ENCODE peak calls at places on chromosomes 13 and 19, in four cellular contexts. P is NCI-H1092, H is germinal center, B is progenitor cell of endocrine pancreas. F is an unnamed sample.

GRCh38 chr19:45142728-45143115 is 18.1 kb downstream of the NKPD1 start:
- DNase-seq in H (no peak), P (no peak), B (no peak), F (no peak)

GRCh38 chr13:99876651-99877050 is 94.9 kb downstream of the ZIC5 start:
- DNase-seq in B (no peak), H (no peak), P (no peak), F (no peak)

GRCh38 chr13:52010890-52011689 is at the start of gene ATP7B:
- DNase-seq in P (no peak), B (peak; percentile 28), H (peak; percentile 38), F (peak; percentile 20)

GRCh38 chr13:67147257-67148218 is 82.6 kb downstream of the PCDH9 start:
- DNase-seq in P (no peak), H (no peak), B (no peak), F (no peak)

GRCh38 chr13:107329991-107330390 is 762.1 kb upstream of the ARGLU1 start:
- DNase-seq in P (peak; percentile 91), H (no peak), B (no peak), F (no peak)

GRCh38 chr13:49791753-49792549 is 531 bp downstream of the KPNA3 start:
- DNase-seq in P (peak; percentile 4), B (peak; percentile 40), H (peak; percentile 57), F (peak; percentile 76)

GRCh38 chr13:31172535-31172934 is 10.8 kb upstream of the HSPH1 start:
- DNase-seq in P (no peak), H (no peak), B (no peak), F (no peak)

GRCh38 chr19:1893791-1894190 is 8.5 kb upstream of the ABHD17A start:
- DNase-seq in P (no peak), B (no peak), H (no peak), F (no peak)

GRCh38 chr19:29677001-29677781 is 11.9 kb downstream of the PLEKHF1 start:
- DNase-seq in H (no peak), B (no peak), P (no peak), F (no peak)

GRCh38 chr19:53824134-53824611 is at the start of gene NLRP12:
- DNase-seq in B (no peak), H (no peak), P (no peak), F (no peak)

GRCh38 chr13:31982540-31982939 is 49.0 kb upstream of the FRY start:
- DNase-seq in B (no peak), P (peak; percentile 42), H (no peak), F (no peak)

GRCh38 chr19:33458171-33458633 is 63.4 kb downstream of the PEPD start:
- DNase-seq in P (no peak), H (no peak), B (no peak), F (no peak)

GRCh38 chr19:16025108-16026101 is 50.9 kb upstream of the TPM4 start:
- DNase-seq in P (no peak), H (no peak), B (no peak), F (no peak)

GRCh38 chr13:112970552-112971287 is 1.7 kb downstream of the MCF2L start:
- DNase-seq in B (no peak), H (no peak), P (no peak), F (no peak)

GRCh38 chr19:56087647-56088346 is 33.3 kb downstream of the ZNF787 start:
- DNase-seq in H (no peak), B (no peak), P (no peak), F (no peak)

GRCh38 chr19:33325920-33326319 is 23.6 kb upstream of the CEBPA start:
- DNase-seq in P (no peak), H (no peak), B (no peak), F (no peak)

GRCh38 chr19:34888091-34888490 is 38.6 kb upstream of the ZNF30 start:
- DNase-seq in P (no peak), B (no peak), H (no peak), F (no peak)

GRCh38 chr19:14347999-14348889 is 33.0 kb upstream of the ADGRE5 start:
- DNase-seq in B (peak; percentile 59), P (peak; percentile 6), H (peak; percentile 81), F (peak; percentile 56)

GRCh38 chr13:30204564-30204963 is 102.8 kb downstream of the KATNAL1 start:
- DNase-seq in H (no peak), B (no peak), P (no peak), F (peak; percentile 46)

GRCh38 chr13:98706446-98707110 is 45.9 kb downstream of the SLC15A1 start:
- DNase-seq in H (no peak), P (no peak), B (no peak), F (peak; percentile 23)

GRCh38 chr19:38037151-38037611 is 130.2 kb downstream of the SIPA1L3 start:
- DNase-seq in P (no peak), B (no peak), H (no peak), F (no peak)

GRCh38 chr19:33407716-33408115 is 34.2 kb downstream of the CEBPG start:
- DNase-seq in H (no peak), B (no peak), P (no peak), F (no peak)

GRCh38 chr19:16338470-16339360 is 14.1 kb downstream of the KLF2 start:
- DNase-seq in H (peak; percentile 25), B (no peak), P (no peak), F (peak; percentile 77)

GRCh38 chr19:6318772-6319171 is 14.6 kb downstream of the ACER1 start:
- DNase-seq in B (no peak), P (no peak), H (no peak), F (no peak)

GRCh38 chr13:97116754-97117153 is 105.4 kb upstream of the MBNL2 start:
- DNase-seq in B (no peak), H (no peak), P (no peak), F (no peak)

GRCh38 chr19:50601407-50602088 is 33.3 kb upstream of the LRRC4B start:
- DNase-seq in P (no peak), H (no peak), B (no peak), F (no peak)

GRCh38 chr13:73338389-73338788 is 279.6 kb downstream of the KLF5 start:
- DNase-seq in H (no peak), P (no peak), B (no peak), F (no peak)

GRCh38 chr13:51453959-51454703 is 1.3 kb upstream of the INTS6 start:
- DNase-seq in P (no peak), B (no peak), H (no peak), F (peak; percentile 13)

GRCh38 chr13:102901056-102901455 is 55.2 kb downstream of the ERCC5 start:
- DNase-seq in P (no peak), H (no peak), B (no peak), F (no peak)

GRCh38 chr19:3620145-3620816 is 6.3 kb downstream of the CACTIN start:
- DNase-seq in P (no peak), B (no peak), H (no peak), F (no peak)

GRCh38 chr13:45361596-45362206 is 20.7 kb upstream of the TPT1 start:
- DNase-seq in P (no peak), H (no peak), B (no peak), F (no peak)

GRCh38 chr13:92390217-92390616 is 836.4 kb upstream of the GPC6 start:
- DNase-seq in P (peak; percentile 95), B (no peak), H (no peak), F (no peak)

GRCh38 chr13:45879666-45880065 is 28.1 kb upstream of the SIAH3 start:
- DNase-seq in B (no peak), H (no peak), P (peak; percentile 60), F (no peak)

GRCh38 chr19:17973759-17974158 is 6.9 kb downstream of the KCNN1 start:
- DNase-seq in H (no peak), B (no peak), P (no peak), F (no peak)

GRCh38 chr19:21130097-21130775 is 11.6 kb upstream of the ZNF431 start:
- DNase-seq in B (no peak), H (no peak), P (no peak), F (no peak)